ENCODE peak calls at places on chromosome 2, in seven cellular contexts. One of them, this sample, is unnamed.

GRCh38 chr2:100865819-100866462 is 46.0 kb downstream of the NPAS2 start:
- DNase-seq in T follicular helper cell: no peak
- DNase-seq in KG1: no peak
- DNase-seq in endothelial cell: no peak
- DNase-seq in skeletal muscle cell: peak
- DNase-seq in astrocyte of the cerebellum: no peak
- DNase-seq in cerebellar cortex: no peak
- DNase-seq in this sample: no peak

GRCh38 chr2:169765523-169765922 is 31.9 kb downstream of the KLHL23 start:
- DNase-seq in cerebellar cortex: no peak
- DNase-seq in endothelial cell: no peak
- DNase-seq in KG1: no peak
- DNase-seq in T follicular helper cell: no peak
- DNase-seq in astrocyte of the cerebellum: peak
- DNase-seq in skeletal muscle cell: peak
- DNase-seq in this sample: no peak

GRCh38 chr2:48943436-48943835 is 187.9 kb upstream of the LHCGR start:
- DNase-seq in T follicular helper cell: no peak
- DNase-seq in skeletal muscle cell: no peak
- DNase-seq in endothelial cell: no peak
- DNase-seq in astrocyte of the cerebellum: peak
- DNase-seq in cerebellar cortex: no peak
- DNase-seq in KG1: no peak
- DNase-seq in this sample: no peak

GRCh38 chr2:100281521-100282438 is 40.5 kb downstream of the LONRF2 start:
- DNase-seq in KG1: no peak
- DNase-seq in T follicular helper cell: no peak
- DNase-seq in cerebellar cortex: peak
- DNase-seq in astrocyte of the cerebellum: no peak
- DNase-seq in skeletal muscle cell: no peak
- DNase-seq in endothelial cell: no peak
- DNase-seq in this sample: no peak

GRCh38 chr2:58634653-58635347 is 393.7 kb upstream of the FANCL start:
- DNase-seq in skeletal muscle cell: no peak
- DNase-seq in KG1: no peak
- DNase-seq in astrocyte of the cerebellum: no peak
- DNase-seq in T follicular helper cell: no peak
- DNase-seq in endothelial cell: no peak
- DNase-seq in cerebellar cortex: no peak
- DNase-seq in this sample: no peak

GRCh38 chr2:151347904-151348303 is 9.5 kb upstream of the TNFAIP6 start:
- DNase-seq in endothelial cell: no peak
- DNase-seq in T follicular helper cell: no peak
- DNase-seq in astrocyte of the cerebellum: no peak
- DNase-seq in cerebellar cortex: no peak
- DNase-seq in KG1: no peak
- DNase-seq in skeletal muscle cell: no peak
- DNase-seq in this sample: no peak

GRCh38 chr2:172399765-172400164 is 27.6 kb upstream of the ITGA6 start:
- DNase-seq in endothelial cell: no peak
- DNase-seq in skeletal muscle cell: no peak
- DNase-seq in astrocyte of the cerebellum: no peak
- DNase-seq in KG1: no peak
- DNase-seq in cerebellar cortex: no peak
- DNase-seq in T follicular helper cell: no peak
- DNase-seq in this sample: no peak

GRCh38 chr2:189683348-189683747 is 8.9 kb downstream of the ANKAR start:
- DNase-seq in endothelial cell: no peak
- DNase-seq in astrocyte of the cerebellum: no peak
- DNase-seq in skeletal muscle cell: no peak
- DNase-seq in cerebellar cortex: no peak
- DNase-seq in T follicular helper cell: no peak
- DNase-seq in KG1: no peak
- DNase-seq in this sample: no peak

GRCh38 chr2:238493880-238494572 is 67.3 kb downstream of the ASB1 start:
- DNase-seq in KG1: peak
- DNase-seq in skeletal muscle cell: no peak
- DNase-seq in astrocyte of the cerebellum: no peak
- DNase-seq in endothelial cell: no peak
- DNase-seq in T follicular helper cell: no peak
- DNase-seq in cerebellar cortex: no peak
- DNase-seq in this sample: peak

GRCh38 chr2:102050854-102051391 is 59.2 kb downstream of the IL1R2 start:
- DNase-seq in cerebellar cortex: peak
- DNase-seq in T follicular helper cell: no peak
- DNase-seq in endothelial cell: no peak
- DNase-seq in skeletal muscle cell: peak
- DNase-seq in astrocyte of the cerebellum: peak
- DNase-seq in KG1: no peak
- DNase-seq in this sample: no peak

GRCh38 chr2:182366625-182367024 is 60.2 kb downstream of the PDE1A start:
- DNase-seq in astrocyte of the cerebellum: peak
- DNase-seq in KG1: no peak
- DNase-seq in endothelial cell: no peak
- DNase-seq in skeletal muscle cell: peak
- DNase-seq in T follicular helper cell: no peak
- DNase-seq in cerebellar cortex: no peak
- DNase-seq in this sample: no peak

GRCh38 chr2:30165050-30165520 is 18.3 kb downstream of the YPEL5 start:
- DNase-seq in T follicular helper cell: peak
- DNase-seq in KG1: peak
- DNase-seq in skeletal muscle cell: peak
- DNase-seq in astrocyte of the cerebellum: peak
- DNase-seq in cerebellar cortex: peak
- DNase-seq in endothelial cell: peak
- DNase-seq in this sample: peak

GRCh38 chr2:79832540-79833234 is 319.8 kb downstream of the CTNNA2 start:
- DNase-seq in endothelial cell: no peak
- DNase-seq in T follicular helper cell: no peak
- DNase-seq in astrocyte of the cerebellum: no peak
- DNase-seq in skeletal muscle cell: no peak
- DNase-seq in cerebellar cortex: no peak
- DNase-seq in KG1: no peak
- DNase-seq in this sample: no peak

GRCh38 chr2:240512109-240512485 is 45.7 kb downstream of the ANKMY1 start:
- DNase-seq in T follicular helper cell: no peak
- DNase-seq in astrocyte of the cerebellum: no peak
- DNase-seq in skeletal muscle cell: no peak
- DNase-seq in endothelial cell: no peak
- DNase-seq in cerebellar cortex: no peak
- DNase-seq in KG1: no peak
- DNase-seq in this sample: no peak

GRCh38 chr2:128520340-128520739 is 201.7 kb upstream of the HS6ST1 start:
- DNase-seq in endothelial cell: no peak
- DNase-seq in skeletal muscle cell: no peak
- DNase-seq in T follicular helper cell: no peak
- DNase-seq in astrocyte of the cerebellum: no peak
- DNase-seq in cerebellar cortex: no peak
- DNase-seq in KG1: no peak
- DNase-seq in this sample: no peak

GRCh38 chr2:72859831-72860262 is 27.4 kb upstream of the SPR start:
- DNase-seq in KG1: peak
- DNase-seq in endothelial cell: peak
- DNase-seq in skeletal muscle cell: peak
- DNase-seq in cerebellar cortex: peak
- DNase-seq in astrocyte of the cerebellum: peak
- DNase-seq in T follicular helper cell: peak
- DNase-seq in this sample: peak

GRCh38 chr2:218285604-218286003 is 6.7 kb downstream of the TMBIM1 start:
- DNase-seq in astrocyte of the cerebellum: peak
- DNase-seq in skeletal muscle cell: no peak
- DNase-seq in endothelial cell: no peak
- DNase-seq in T follicular helper cell: no peak
- DNase-seq in KG1: no peak
- DNase-seq in cerebellar cortex: no peak
- DNase-seq in this sample: no peak

GRCh38 chr2:121778736-121779487 is 23.5 kb downstream of the TSN start:
- DNase-seq in T follicular helper cell: no peak
- DNase-seq in endothelial cell: no peak
- DNase-seq in cerebellar cortex: no peak
- DNase-seq in KG1: no peak
- DNase-seq in skeletal muscle cell: no peak
- DNase-seq in astrocyte of the cerebellum: no peak
- DNase-seq in this sample: no peak

GRCh38 chr2:214379227-214379626 is 31.6 kb upstream of the VWC2L start:
- DNase-seq in cerebellar cortex: no peak
- DNase-seq in skeletal muscle cell: no peak
- DNase-seq in astrocyte of the cerebellum: no peak
- DNase-seq in KG1: no peak
- DNase-seq in endothelial cell: no peak
- DNase-seq in T follicular helper cell: no peak
- DNase-seq in this sample: no peak

GRCh38 chr2:209872675-209873074 is 101.0 kb downstream of the UNC80 start:
- DNase-seq in endothelial cell: peak
- DNase-seq in astrocyte of the cerebellum: peak
- DNase-seq in cerebellar cortex: peak
- DNase-seq in KG1: no peak
- DNase-seq in skeletal muscle cell: no peak
- DNase-seq in T follicular helper cell: no peak
- DNase-seq in this sample: no peak

GRCh38 chr2:208980321-208980720 is 443.5 kb upstream of the MAP2 start:
- DNase-seq in cerebellar cortex: no peak
- DNase-seq in KG1: no peak
- DNase-seq in endothelial cell: no peak
- DNase-seq in astrocyte of the cerebellum: no peak
- DNase-seq in T follicular helper cell: no peak
- DNase-seq in skeletal muscle cell: no peak
- DNase-seq in this sample: no peak

GRCh38 chr2:171318463-171318934 is 115.3 kb downstream of the METTL8 start:
- DNase-seq in T follicular helper cell: no peak
- DNase-seq in KG1: no peak
- DNase-seq in cerebellar cortex: peak
- DNase-seq in endothelial cell: no peak
- DNase-seq in skeletal muscle cell: no peak
- DNase-seq in astrocyte of the cerebellum: no peak
- DNase-seq in this sample: peak

GRCh38 chr2:190963088-190963487 is 50.9 kb downstream of the STAT1 start:
- DNase-seq in cerebellar cortex: no peak
- DNase-seq in astrocyte of the cerebellum: no peak
- DNase-seq in skeletal muscle cell: no peak
- DNase-seq in T follicular helper cell: no peak
- DNase-seq in KG1: no peak
- DNase-seq in endothelial cell: no peak
- DNase-seq in this sample: no peak

This sample was measured in Karpas-422.